ENCODE peak calls at places on chromosome 21, in four cellular contexts. J is SJSA1, Q is Panc1, G is cardiac muscle cell. N is an unnamed sample.

GRCh38 chr21:39441502-39442475 is 3.8 kb downstream of the LCA5L start:
- DNase-seq in G (peak; percentile 68), Q (peak; percentile 20), J (no peak), N (peak; percentile 11)

GRCh38 chr21:32480381-32480780 is 67.9 kb downstream of the EVA1C start:
- DNase-seq in J (no peak), G (no peak), Q (no peak), N (no peak)

GRCh38 chr21:31741116-31741515 is 9.2 kb upstream of the SCAF4 start:
- DNase-seq in G (no peak), J (no peak), Q (no peak), N (no peak)

GRCh38 chr21:44408226-44408625 is 47.1 kb upstream of the LRRC3 start:
- DNase-seq in Q (no peak), G (no peak), J (peak; percentile 65), N (no peak)

GRCh38 chr21:31130821-31131220 is 92.5 kb upstream of the KRTAP19-8 start:
- DNase-seq in J (no peak), G (no peak), Q (no peak), N (no peak)

GRCh38 chr21:44522753-44523204 is 17.2 kb downstream of the KRTAP10-1 start:
- DNase-seq in Q (no peak), J (no peak), G (no peak), N (no peak)

GRCh38 chr21:23740463-23740862 is 1866.8 kb downstream of the MRPL39 start:
- DNase-seq in Q (no peak), J (no peak), G (no peak), N (no peak)

GRCh38 chr21:14942801-14943490 is 121.9 kb downstream of the NRIP1 start:
- DNase-seq in Q (no peak), G (peak; percentile 61), J (no peak), N (no peak)

GRCh38 chr21:31557421-31557955 is 102.0 kb upstream of the SOD1 start:
- DNase-seq in J (no peak), G (no peak), Q (no peak), N (no peak)

GRCh38 chr21:39103689-39104088 is 79.6 kb downstream of the PSMG1 start:
- DNase-seq in Q (no peak), J (no peak), G (peak; percentile 79), N (no peak)

GRCh38 chr21:44444286-44444931 is 10.9 kb upstream of the LRRC3 start:
- DNase-seq in Q (no peak), J (no peak), G (no peak), N (no peak)

GRCh38 chr21:42840411-42841155 is 38.8 kb downstream of the WDR4 start:
- DNase-seq in J (peak; percentile 14), G (no peak), Q (no peak), N (no peak)

GRCh38 chr21:37546299-37546908 is 179.8 kb downstream of the DYRK1A start:
- DNase-seq in J (no peak), G (no peak), Q (no peak), N (no peak)

GRCh38 chr21:25369524-25370300 is 237.6 kb downstream of the MRPL39 start:
- DNase-seq in J (no peak), Q (no peak), G (peak; percentile 29), N (peak; percentile 9)

GRCh38 chr21:42102063-42102462 is 30.9 kb downstream of the UMODL1 start:
- DNase-seq in G (no peak), Q (no peak), J (peak; percentile 65), N (no peak)

GRCh38 chr21:16468191-16468590 is 738.4 kb downstream of the USP25 start:
- DNase-seq in G (no peak), J (no peak), Q (no peak), N (no peak)

GRCh38 chr21:34865922-34866271 is 183.2 kb downstream of the RUNX1 start:
- DNase-seq in G (no peak), Q (no peak), J (peak; percentile 51), N (no peak)

GRCh38 chr21:15839026-15839425 is 109.2 kb downstream of the USP25 start:
- DNase-seq in Q (no peak), J (no peak), G (no peak), N (no peak)

GRCh38 chr21:22409571-22409970 is 1411.4 kb downstream of the NCAM2 start:
- DNase-seq in G (no peak), Q (no peak), J (no peak), N (no peak)

GRCh38 chr21:38223893-38224540 is 32.8 kb upstream of the KCNJ15 start:
- DNase-seq in Q (no peak), J (no peak), G (peak; percentile 59), N (no peak)

GRCh38 chr21:31501921-31502320 is 157.6 kb upstream of the SOD1 start:
- DNase-seq in J (no peak), Q (no peak), G (no peak), N (no peak)

GRCh38 chr21:28746166-28746565 is 246.5 kb downstream of the LTN1 start:
- DNase-seq in Q (no peak), J (no peak), G (no peak), N (no peak)

GRCh38 chr21:38486221-38486620 is 12.1 kb downstream of the ERG start:
- DNase-seq in J (no peak), G (peak; percentile 26), Q (no peak), N (peak; percentile 59)

GRCh38 chr21:27570306-27570868 is 603.5 kb upstream of the ADAMTS5 start:
- DNase-seq in Q (no peak), J (peak; percentile 87), G (peak; percentile 95), N (peak; percentile 83)

GRCh38 chr21:20030390-20030789 is 967.8 kb upstream of the NCAM2 start:
- DNase-seq in Q (no peak), J (no peak), G (no peak), N (no peak)

GRCh38 chr21:42317826-42318746 is 2.9 kb upstream of the TFF3 start:
- DNase-seq in J (peak; percentile 40), G (no peak), Q (no peak), N (no peak)

GRCh38 chr21:28018741-28019669 is 973.7 kb downstream of the LTN1 start:
- DNase-seq in G (peak; percentile 12), J (no peak), Q (no peak), N (no peak)

GRCh38 chr21:42097860-42098259 is 26.7 kb downstream of the UMODL1 start:
- DNase-seq in J (peak; percentile 95), G (peak; percentile 85), Q (peak; percentile 74), N (peak; percentile 52)

GRCh38 chr21:42818328-42818749 is 61.0 kb downstream of the WDR4 start:
- DNase-seq in Q (no peak), G (peak; percentile 70), J (no peak), N (peak; percentile 15)

GRCh38 chr21:26405735-26406361 is 167.2 kb downstream of the CYYR1 start:
- DNase-seq in J (no peak), G (peak; percentile 83), Q (no peak), N (no peak)
- H3K27ac ChIP-seq in J (no peak overlapping the region), G (no peak overlapping the region), Q (no peak overlapping the region), N (peak overlapping the region; percentile 53)

GRCh38 chr21:36021251-36021837 is 39.0 kb downstream of the SETD4 start:
- DNase-seq in G (no peak), J (no peak), Q (no peak), N (no peak)
- H3K27ac ChIP-seq in G (no peak overlapping the region), J (no peak overlapping the region), Q (no peak overlapping the region), N (no peak overlapping the region)

GRCh38 chr21:45998871-45999580 is 17.5 kb downstream of the COL6A1 start:
- DNase-seq in J (peak; percentile 41), Q (no peak), G (no peak), N (no peak)
- H3K27ac ChIP-seq in J (no peak overlapping the region), Q (no peak overlapping the region), G (no peak overlapping the region), N (no peak overlapping the region)

GRCh38 chr21:40845621-40846020 is 1.3 kb downstream of the DSCAM start:
- DNase-seq in J (no peak), G (no peak), Q (no peak), N (peak; percentile 75)

GRCh38 chr21:40847956-40848355 is 998 bp upstream of the DSCAM start:
- DNase-seq in Q (no peak), J (no peak), G (no peak), N (no peak)

GRCh38 chr21:40844935-40845334 is 2.0 kb downstream of the DSCAM start:
- DNase-seq in J (no peak), G (no peak), Q (no peak), N (peak; percentile 17)

GRCh38 chr21:40846566-40847411 is at the start of gene DSCAM:
- DNase-seq in J (no peak), Q (no peak), G (no peak), N (no peak)

GRCh38 chr21:40846057-40846456 is 901 bp downstream of the DSCAM start:
- DNase-seq in J (no peak), Q (no peak), G (no peak), N (no peak)
- H3K27ac ChIP-seq in J (no peak overlapping the region), Q (no peak overlapping the region), G (no peak overlapping the region), N (peak overlapping the region; percentile 90)

GRCh38 chr21:33841561-33841960 is 74.0 kb downstream of the ATP5PO start:
- DNase-seq in Q (no peak), J (no peak), G (no peak), N (no peak)

GRCh38 chr21:33835920-33836319 is 79.7 kb downstream of the ATP5PO start:
- DNase-seq in Q (no peak), J (no peak), G (no peak), N (no peak)

GRCh38 chr21:33836408-33836807 is 79.2 kb downstream of the ATP5PO start:
- DNase-seq in Q (no peak), J (no peak), G (no peak), N (no peak)

GRCh38 chr21:33840771-33841170 is 74.8 kb downstream of the ATP5PO start:
- DNase-seq in Q (no peak), J (no peak), G (no peak), N (no peak)

GRCh38 chr21:33839167-33839716 is 76.4 kb downstream of the ATP5PO start:
- DNase-seq in J (peak; percentile 34), G (no peak), Q (no peak), N (no peak)
- H3K27ac ChIP-seq in J (no peak overlapping the region), G (no peak overlapping the region), Q (no peak overlapping the region), N (no peak overlapping the region)

DNA sequence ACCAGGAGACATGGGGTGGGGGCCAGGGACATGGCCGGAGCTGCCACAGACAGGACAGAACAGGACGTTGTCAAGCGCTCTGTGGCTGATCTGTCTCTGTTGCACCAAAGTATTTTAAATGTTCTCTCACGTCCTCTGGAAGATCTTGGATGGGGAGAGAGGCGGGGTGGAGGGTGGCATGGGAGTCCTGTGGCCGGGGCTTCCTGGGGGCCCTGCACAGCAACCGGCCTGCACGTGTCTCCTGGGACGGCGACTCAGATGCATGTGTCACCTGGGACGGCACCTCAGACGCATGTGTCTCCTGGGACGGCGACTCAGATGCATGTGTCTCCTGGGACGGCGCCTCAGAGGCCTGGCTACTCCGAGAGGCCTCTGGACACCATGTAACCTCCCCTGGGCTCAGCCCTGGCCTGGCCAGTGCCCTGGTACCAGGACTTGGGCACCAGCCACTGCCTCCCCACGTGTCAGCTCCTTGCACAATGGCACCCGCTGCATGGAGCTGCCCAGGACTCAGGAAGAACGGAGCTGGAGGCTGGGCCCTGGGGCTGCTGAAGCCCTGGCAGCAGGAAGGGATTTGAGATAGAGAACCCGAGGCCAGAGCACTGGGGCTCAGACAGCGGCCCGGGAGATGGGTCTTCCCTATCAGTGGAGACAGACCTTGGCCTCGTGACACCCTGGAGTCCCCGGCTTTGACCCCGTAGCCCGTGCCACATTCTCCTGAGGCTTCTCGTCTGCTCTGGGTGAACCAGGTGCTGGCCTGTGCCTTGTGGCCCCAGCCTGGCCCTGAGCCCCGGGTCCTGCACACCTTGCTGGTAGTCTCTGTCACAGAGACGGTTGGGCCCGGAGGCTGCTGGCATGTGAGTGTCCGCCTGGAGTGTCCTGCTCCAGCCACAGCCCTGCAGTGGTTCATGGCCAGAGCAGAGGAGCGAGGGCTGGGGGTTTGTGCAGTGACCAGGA is 14.7 kb upstream of the SLC19A1 start:
- DNase-seq in Q (no peak), J (no peak), G (no peak), N (no peak)
- H3K27ac ChIP-seq in Q (no peak overlapping the region), J (no peak overlapping the region), G (no peak overlapping the region), N (no peak overlapping the region)